ENCODE peak calls at places on chromosomes 7 and 10, in nine cellular contexts. One of them, this sample, is unnamed.

GRCh38 chr10:101691081-101691480 is 3.9 kb downstream of the FBXW4 start:
- DNase-seq in transverse colon: no peak
- DNase-seq in stomach: no peak
- DNase-seq in esophagus muscularis mucosa: no peak
- DNase-seq in suprapubic skin: no peak
- DNase-seq in sigmoid colon: no peak
- DNase-seq in HepG2: no peak
- DNase-seq in GM12878: no peak
- DNase-seq in K562: no peak
- DNase-seq in this sample: no peak

GRCh38 chr7:127874951-127875608 is 156.2 kb downstream of the LRRC4 start:
- DNase-seq in transverse colon: no peak
- DNase-seq in stomach: no peak
- DNase-seq in esophagus muscularis mucosa: no peak
- DNase-seq in suprapubic skin: no peak
- DNase-seq in sigmoid colon: no peak
- DNase-seq in HepG2: no peak
- DNase-seq in GM12878: no peak
- DNase-seq in K562: no peak
- DNase-seq in this sample: no peak

GRCh38 chr10:133067152-133068090 is 20.3 kb upstream of the ADGRA1 start:
- DNase-seq in transverse colon: no peak
- DNase-seq in stomach: no peak
- DNase-seq in esophagus muscularis mucosa: no peak
- DNase-seq in suprapubic skin: no peak
- DNase-seq in sigmoid colon: no peak
- DNase-seq in HepG2: no peak
- DNase-seq in GM12878: no peak
- DNase-seq in K562: no peak
- DNase-seq in this sample: no peak

GRCh38 chr10:95260909-95261552 is 29.8 kb downstream of the PDLIM1 start:
- DNase-seq in transverse colon: no peak
- DNase-seq in stomach: no peak
- DNase-seq in esophagus muscularis mucosa: no peak
- DNase-seq in suprapubic skin: peak
- DNase-seq in sigmoid colon: no peak
- DNase-seq in HepG2: no peak
- DNase-seq in GM12878: no peak
- DNase-seq in K562: no peak
- DNase-seq in this sample: no peak

GRCh38 chr7:69861233-69861632 is 263.0 kb downstream of the AUTS2 start:
- DNase-seq in transverse colon: no peak
- DNase-seq in stomach: no peak
- DNase-seq in esophagus muscularis mucosa: no peak
- DNase-seq in suprapubic skin: no peak
- DNase-seq in sigmoid colon: no peak
- DNase-seq in HepG2: no peak
- DNase-seq in GM12878: no peak
- DNase-seq in K562: no peak
- DNase-seq in this sample: no peak

GRCh38 chr10:99457808-99458207 is 27.4 kb upstream of the GOT1 start:
- DNase-seq in transverse colon: no peak
- DNase-seq in stomach: no peak
- DNase-seq in esophagus muscularis mucosa: no peak
- DNase-seq in suprapubic skin: no peak
- DNase-seq in sigmoid colon: no peak
- DNase-seq in HepG2: no peak
- DNase-seq in GM12878: no peak
- DNase-seq in K562: no peak
- DNase-seq in this sample: no peak

GRCh38 chr7:22725585-22725984 is 1.4 kb upstream of the IL6 start:
- DNase-seq in transverse colon: no peak
- DNase-seq in stomach: no peak
- DNase-seq in esophagus muscularis mucosa: no peak
- DNase-seq in suprapubic skin: no peak
- DNase-seq in sigmoid colon: no peak
- DNase-seq in HepG2: peak
- DNase-seq in GM12878: no peak
- DNase-seq in K562: peak
- DNase-seq in this sample: no peak

GRCh38 chr10:323651-324293 is 188.5 kb downstream of the ZMYND11 start:
- DNase-seq in transverse colon: peak
- DNase-seq in stomach: peak
- DNase-seq in esophagus muscularis mucosa: peak
- DNase-seq in suprapubic skin: peak
- DNase-seq in sigmoid colon: peak
- DNase-seq in HepG2: peak
- DNase-seq in GM12878: peak
- DNase-seq in K562: peak
- DNase-seq in this sample: peak

GRCh38 chr7:20542594-20542993 is 72.9 kb upstream of the ABCB5 start:
- DNase-seq in transverse colon: peak
- DNase-seq in stomach: no peak
- DNase-seq in esophagus muscularis mucosa: no peak
- DNase-seq in suprapubic skin: no peak
- DNase-seq in sigmoid colon: peak
- DNase-seq in HepG2: no peak
- DNase-seq in GM12878: no peak
- DNase-seq in K562: no peak
- DNase-seq in this sample: peak

GRCh38 chr7:55515569-55516279 is 56.6 kb downstream of the VOPP1 start:
- DNase-seq in transverse colon: no peak
- DNase-seq in stomach: no peak
- DNase-seq in esophagus muscularis mucosa: no peak
- DNase-seq in suprapubic skin: no peak
- DNase-seq in sigmoid colon: no peak
- DNase-seq in HepG2: no peak
- DNase-seq in GM12878: no peak
- DNase-seq in K562: no peak
- DNase-seq in this sample: no peak

GRCh38 chr7:50552139-50552538 is 13.1 kb downstream of the DDC start:
- DNase-seq in transverse colon: no peak
- DNase-seq in stomach: no peak
- DNase-seq in esophagus muscularis mucosa: no peak
- DNase-seq in suprapubic skin: no peak
- DNase-seq in sigmoid colon: peak
- DNase-seq in HepG2: peak
- DNase-seq in GM12878: no peak
- DNase-seq in K562: no peak
- DNase-seq in this sample: no peak

GRCh38 chr10:113681533-113682470 is 2.1 kb downstream of the CASP7 start:
- DNase-seq in transverse colon: no peak
- DNase-seq in stomach: no peak
- DNase-seq in esophagus muscularis mucosa: no peak
- DNase-seq in suprapubic skin: no peak
- DNase-seq in sigmoid colon: no peak
- DNase-seq in HepG2: no peak
- DNase-seq in GM12878: peak
- DNase-seq in K562: no peak
- DNase-seq in this sample: no peak

GRCh38 chr7:93663561-93664299 is 89.2 kb upstream of the CALCR start:
- DNase-seq in transverse colon: no peak
- DNase-seq in stomach: no peak
- DNase-seq in esophagus muscularis mucosa: no peak
- DNase-seq in suprapubic skin: no peak
- DNase-seq in sigmoid colon: no peak
- DNase-seq in HepG2: no peak
- DNase-seq in GM12878: no peak
- DNase-seq in K562: no peak
- DNase-seq in this sample: no peak

GRCh38 chr10:120495226-120495625 is 38.2 kb downstream of the PLPP4 start:
- DNase-seq in transverse colon: no peak
- DNase-seq in stomach: no peak
- DNase-seq in esophagus muscularis mucosa: no peak
- DNase-seq in suprapubic skin: no peak
- DNase-seq in sigmoid colon: no peak
- DNase-seq in HepG2: no peak
- DNase-seq in GM12878: no peak
- DNase-seq in K562: no peak
- DNase-seq in this sample: no peak

GRCh38 chr10:79072994-79073654 is 4.4 kb downstream of the ZMIZ1 start:
- DNase-seq in transverse colon: no peak
- DNase-seq in stomach: no peak
- DNase-seq in esophagus muscularis mucosa: no peak
- DNase-seq in suprapubic skin: no peak
- DNase-seq in sigmoid colon: no peak
- DNase-seq in HepG2: no peak
- DNase-seq in GM12878: no peak
- DNase-seq in K562: no peak
- DNase-seq in this sample: no peak

GRCh38 chr7:762891-763290 is 35.8 kb upstream of the PRKAR1B start:
- DNase-seq in transverse colon: no peak
- DNase-seq in stomach: no peak
- DNase-seq in esophagus muscularis mucosa: no peak
- DNase-seq in suprapubic skin: no peak
- DNase-seq in sigmoid colon: no peak
- DNase-seq in HepG2: no peak
- DNase-seq in GM12878: no peak
- DNase-seq in K562: no peak
- DNase-seq in this sample: no peak

GRCh38 chr7:94478648-94479214 is 30.9 kb upstream of the CASD1 start:
- DNase-seq in transverse colon: no peak
- DNase-seq in stomach: no peak
- DNase-seq in esophagus muscularis mucosa: no peak
- DNase-seq in suprapubic skin: no peak
- DNase-seq in sigmoid colon: no peak
- DNase-seq in HepG2: no peak
- DNase-seq in GM12878: no peak
- DNase-seq in K562: no peak
- DNase-seq in this sample: no peak

GRCh38 chr10:52314007-52314821 is at the start of gene DKK1:
- DNase-seq in transverse colon: peak
- DNase-seq in stomach: peak
- DNase-seq in esophagus muscularis mucosa: no peak
- DNase-seq in suprapubic skin: peak
- DNase-seq in sigmoid colon: peak
- DNase-seq in HepG2: peak
- DNase-seq in GM12878: no peak
- DNase-seq in K562: peak
- DNase-seq in this sample: peak
- TF ChIP-seq POLR2AphosphoS5 in transverse colon: no peak
- TF ChIP-seq POLR2AphosphoS5 in stomach: no peak
- TF ChIP-seq POLR2AphosphoS5 in esophagus muscularis mucosa: no peak
- TF ChIP-seq POLR2AphosphoS5 in suprapubic skin: no peak
- TF ChIP-seq POLR2AphosphoS5 in sigmoid colon: no peak
- TF ChIP-seq POLR2AphosphoS5 in HepG2: peak
- TF ChIP-seq POLR2AphosphoS5 in GM12878: no peak
- TF ChIP-seq POLR2AphosphoS5 in K562: no peak
- TF ChIP-seq POLR2AphosphoS5 in this sample: no peak

GRCh38 chr7:6556196-6556595 is 4.9 kb upstream of the GRID2IP start:
- DNase-seq in transverse colon: peak
- DNase-seq in stomach: peak
- DNase-seq in esophagus muscularis mucosa: no peak
- DNase-seq in suprapubic skin: no peak
- DNase-seq in sigmoid colon: no peak
- DNase-seq in HepG2: no peak
- DNase-seq in GM12878: no peak
- DNase-seq in K562: no peak
- DNase-seq in this sample: no peak
- TF ChIP-seq EP300 in transverse colon: no peak
- TF ChIP-seq EP300 in stomach: no peak
- TF ChIP-seq EP300 in esophagus muscularis mucosa: no peak
- TF ChIP-seq EP300 in suprapubic skin: no peak
- TF ChIP-seq EP300 in sigmoid colon: no peak
- TF ChIP-seq EP300 in HepG2: no peak
- TF ChIP-seq EP300 in GM12878: no peak
- TF ChIP-seq EP300 in K562: no peak
- TF ChIP-seq EP300 in this sample: no peak

GRCh38 chr10:50512214-50512595 is 111.6 kb downstream of the SGMS1 start:
- DNase-seq in transverse colon: no peak
- DNase-seq in stomach: no peak
- DNase-seq in esophagus muscularis mucosa: no peak
- DNase-seq in suprapubic skin: no peak
- DNase-seq in sigmoid colon: no peak
- DNase-seq in HepG2: no peak
- DNase-seq in GM12878: no peak
- DNase-seq in K562: no peak
- DNase-seq in this sample: no peak

GRCh38 chr10:50513956-50514355 is 109.8 kb downstream of the SGMS1 start:
- DNase-seq in transverse colon: no peak
- DNase-seq in stomach: no peak
- DNase-seq in esophagus muscularis mucosa: no peak
- DNase-seq in suprapubic skin: no peak
- DNase-seq in sigmoid colon: no peak
- DNase-seq in HepG2: no peak
- DNase-seq in GM12878: no peak
- DNase-seq in K562: no peak
- DNase-seq in this sample: no peak

GRCh38 chr10:50510517-50511473 is 113.0 kb downstream of the SGMS1 start:
- DNase-seq in transverse colon: no peak
- DNase-seq in stomach: no peak
- DNase-seq in esophagus muscularis mucosa: no peak
- DNase-seq in suprapubic skin: no peak
- DNase-seq in sigmoid colon: no peak
- DNase-seq in HepG2: no peak
- DNase-seq in GM12878: no peak
- DNase-seq in K562: no peak
- DNase-seq in this sample: no peak

GRCh38 chr10:50512743-50513416 is 110.9 kb downstream of the SGMS1 start:
- DNase-seq in transverse colon: peak
- DNase-seq in stomach: no peak
- DNase-seq in esophagus muscularis mucosa: no peak
- DNase-seq in suprapubic skin: no peak
- DNase-seq in sigmoid colon: no peak
- DNase-seq in HepG2: no peak
- DNase-seq in GM12878: peak
- DNase-seq in K562: no peak
- DNase-seq in this sample: no peak

DNA sequence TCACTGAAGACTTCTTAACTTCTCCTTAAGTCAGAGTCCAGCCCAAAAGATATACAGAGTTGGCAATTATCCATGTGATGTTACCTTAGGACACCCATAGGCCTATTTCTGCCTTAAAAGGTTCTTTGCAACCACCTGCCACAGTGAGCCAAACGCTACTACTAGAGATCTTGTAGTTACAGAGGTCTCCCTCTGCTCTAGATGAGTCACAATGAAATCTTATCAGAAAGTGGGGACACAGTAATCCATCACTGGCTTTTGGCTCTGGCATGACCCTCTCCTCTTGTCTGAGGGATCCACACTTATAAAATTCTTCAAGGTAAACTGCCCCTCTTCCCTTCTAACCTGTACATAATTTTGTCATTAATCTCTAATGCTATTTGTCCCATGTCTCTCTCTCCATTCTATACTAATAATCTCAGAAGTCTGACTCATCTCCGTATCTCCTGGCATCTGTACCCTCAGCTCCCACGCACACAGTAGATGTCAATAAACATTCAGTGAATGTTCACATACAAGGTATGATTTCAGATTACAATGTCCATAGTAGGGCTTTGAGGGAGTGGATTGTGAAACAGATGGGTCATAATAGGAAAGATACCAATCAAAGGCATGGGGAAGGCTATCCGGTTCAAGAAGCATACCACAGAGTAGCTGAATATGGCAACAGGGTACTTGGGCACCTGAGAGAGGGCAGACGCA is 112.1 kb downstream of the SGMS1 start:
- DNase-seq in transverse colon: no peak
- DNase-seq in stomach: no peak
- DNase-seq in esophagus muscularis mucosa: no peak
- DNase-seq in suprapubic skin: no peak
- DNase-seq in sigmoid colon: no peak
- DNase-seq in HepG2: peak
- DNase-seq in GM12878: peak
- DNase-seq in K562: peak
- DNase-seq in this sample: no peak
- TF ChIP-seq POLR2AphosphoS5 in transverse colon: no peak
- TF ChIP-seq POLR2AphosphoS5 in stomach: peak
- TF ChIP-seq POLR2AphosphoS5 in esophagus muscularis mucosa: no peak
- TF ChIP-seq POLR2AphosphoS5 in suprapubic skin: no peak
- TF ChIP-seq POLR2AphosphoS5 in sigmoid colon: no peak
- TF ChIP-seq POLR2AphosphoS5 in HepG2: no peak
- TF ChIP-seq POLR2AphosphoS5 in GM12878: no peak
- TF ChIP-seq POLR2AphosphoS5 in K562: no peak
- TF ChIP-seq POLR2AphosphoS5 in this sample: no peak

GRCh38 chr10:70967591-70968588 is 79.5 kb upstream of the PCBD1 start:
- DNase-seq in transverse colon: no peak
- DNase-seq in stomach: no peak
- DNase-seq in esophagus muscularis mucosa: no peak
- DNase-seq in suprapubic skin: no peak
- DNase-seq in sigmoid colon: no peak
- DNase-seq in HepG2: no peak
- DNase-seq in GM12878: no peak
- DNase-seq in K562: peak
- DNase-seq in this sample: no peak
- TF ChIP-seq EP300 in transverse colon: no peak
- TF ChIP-seq EP300 in stomach: no peak
- TF ChIP-seq EP300 in esophagus muscularis mucosa: no peak
- TF ChIP-seq EP300 in suprapubic skin: no peak
- TF ChIP-seq EP300 in sigmoid colon: no peak
- TF ChIP-seq EP300 in HepG2: no peak
- TF ChIP-seq EP300 in GM12878: no peak
- TF ChIP-seq EP300 in K562: no peak
- TF ChIP-seq EP300 in this sample: no peak

This sample was measured in upper lobe of left lung.